ENCODE peak calls at places on chromosome 1, in five cellular contexts. W, U, N, P and B are unnamed samples.

GRCh38 chr1:165865941-165866340 is 38.5 kb downstream of the UCK2 start:
- DNase-seq in W (no peak), U (no peak), N (no peak), P (no peak), B (no peak)

GRCh38 chr1:22107126-22107525 is 35.8 kb downstream of the WNT4 start:
- DNase-seq in W (no peak), U (no peak), N (no peak), P (no peak), B (no peak)

GRCh38 chr1:42750041-42750440 is 10.0 kb upstream of the CLDN19 start:
- DNase-seq in W (no peak), U (no peak), N (no peak), P (no peak), B (no peak)

GRCh38 chr1:53071167-53071865 is 9.3 kb downstream of the PODN start:
- DNase-seq in W (no peak), U (no peak), N (no peak), P (no peak), B (no peak)

GRCh38 chr1:7558921-7559869 is 211.9 kb upstream of the VAMP3 start:
- DNase-seq in W (no peak), U (no peak), N (no peak), P (no peak), B (no peak)

GRCh38 chr1:62198781-62199125 is 4.1 kb downstream of the L1TD1 start:
- DNase-seq in W (no peak), U (no peak), N (no peak), P (no peak), B (no peak)

GRCh38 chr1:209648931-209649776 is 3.1 kb downstream of the LAMB3 start:
- DNase-seq in W (no peak), U (no peak), N (no peak), P (no peak), B (peak)

GRCh38 chr1:74470936-74471335 is 41.5 kb downstream of the LRRC53 start:
- DNase-seq in W (no peak), U (no peak), N (no peak), P (no peak), B (no peak)

GRCh38 chr1:27522148-27522859 is 32.3 kb upstream of the WASF2 start:
- DNase-seq in W (no peak), U (peak), N (peak), P (peak), B (no peak)

GRCh38 chr1:9821710-9822109 is 2.1 kb downstream of the CLSTN1 start:
- DNase-seq in W (no peak), U (no peak), N (no peak), P (no peak), B (no peak)

GRCh38 chr1:226546926-226547325 is 1.6 kb upstream of the STUM start:
- DNase-seq in W (no peak), U (no peak), N (no peak), P (no peak), B (no peak)

GRCh38 chr1:172971241-172971640 is 79.5 kb downstream of the TNFSF18 start:
- DNase-seq in W (no peak), U (no peak), N (no peak), P (no peak), B (no peak)

GRCh38 chr1:27395441-27396195 is 3.2 kb downstream of the GPR3 start:
- DNase-seq in W (peak), U (peak), N (peak), P (peak), B (no peak)

GRCh38 chr1:53842347-53842746 is 4.3 kb upstream of the NDC1 start:
- DNase-seq in W (no peak), U (no peak), N (no peak), P (no peak), B (no peak)

GRCh38 chr1:53580009-53580400 is 120.8 kb downstream of the DMRTB1 start:
- DNase-seq in W (no peak), U (no peak), N (no peak), P (no peak), B (no peak)

GRCh38 chr1:164363980-164364379 is 195.0 kb upstream of the PBX1 start:
- DNase-seq in W (no peak), U (no peak), N (no peak), P (no peak), B (no peak)